ENCODE peak calls at places on chromosomes 7 and 10, in ten cellular contexts. One of them, this sample, is unnamed.

GRCh38 chr7:48416327-48416908 is 245.2 kb downstream of the ABCA13 start:
- DNase-seq in astrocyte of the cerebellum: no peak
- DNase-seq in brain microvascular endothelial cell: no peak
- DNase-seq in progenitor cell of endocrine pancreas: no peak
- DNase-seq in naive thymus-derived CD8-positive, alpha-beta T cell: no peak
- DNase-seq in H54: no peak
- DNase-seq in H7: no peak
- DNase-seq in aorta: no peak
- DNase-seq in OCI-LY7: no peak
- DNase-seq in SK-N-DZ: no peak
- DNase-seq in this sample: no peak

GRCh38 chr10:86366033-86366901 is at the start of gene GRID1:
- DNase-seq in astrocyte of the cerebellum: no peak
- DNase-seq in brain microvascular endothelial cell: no peak
- DNase-seq in progenitor cell of endocrine pancreas: peak; percentile 31
- DNase-seq in naive thymus-derived CD8-positive, alpha-beta T cell: peak; percentile 54
- DNase-seq in H54: no peak
- DNase-seq in H7: peak; percentile 98
- DNase-seq in aorta: peak; percentile 81
- DNase-seq in OCI-LY7: peak; percentile 55
- DNase-seq in SK-N-DZ: peak; percentile 57
- DNase-seq in this sample: no peak

GRCh38 chr7:51129527-51130472 is 186.8 kb downstream of the COBL start:
- DNase-seq in astrocyte of the cerebellum: no peak
- DNase-seq in brain microvascular endothelial cell: no peak
- DNase-seq in progenitor cell of endocrine pancreas: no peak
- DNase-seq in naive thymus-derived CD8-positive, alpha-beta T cell: no peak
- DNase-seq in H54: no peak
- DNase-seq in H7: no peak
- DNase-seq in aorta: no peak
- DNase-seq in OCI-LY7: no peak
- DNase-seq in SK-N-DZ: no peak
- DNase-seq in this sample: peak; percentile 24

GRCh38 chr10:64859911-64860310 is 1338.7 kb downstream of the REEP3 start:
- DNase-seq in astrocyte of the cerebellum: no peak
- DNase-seq in brain microvascular endothelial cell: no peak
- DNase-seq in progenitor cell of endocrine pancreas: no peak
- DNase-seq in naive thymus-derived CD8-positive, alpha-beta T cell: no peak
- DNase-seq in H54: no peak
- DNase-seq in H7: no peak
- DNase-seq in aorta: no peak
- DNase-seq in OCI-LY7: no peak
- DNase-seq in SK-N-DZ: peak; percentile 57
- DNase-seq in this sample: no peak

GRCh38 chr10:83522881-83523386 is 616.4 kb upstream of the GHITM start:
- DNase-seq in astrocyte of the cerebellum: peak; percentile 58
- DNase-seq in brain microvascular endothelial cell: peak; percentile 64
- DNase-seq in progenitor cell of endocrine pancreas: no peak
- DNase-seq in naive thymus-derived CD8-positive, alpha-beta T cell: no peak
- DNase-seq in H54: no peak
- DNase-seq in H7: no peak
- DNase-seq in aorta: no peak
- DNase-seq in OCI-LY7: no peak
- DNase-seq in SK-N-DZ: peak; percentile 24
- DNase-seq in this sample: no peak

GRCh38 chr10:20714979-20715378 is 182.1 kb downstream of the NEBL start:
- DNase-seq in astrocyte of the cerebellum: no peak
- DNase-seq in brain microvascular endothelial cell: no peak
- DNase-seq in progenitor cell of endocrine pancreas: no peak
- DNase-seq in naive thymus-derived CD8-positive, alpha-beta T cell: no peak
- DNase-seq in H54: no peak
- DNase-seq in H7: no peak
- DNase-seq in aorta: no peak
- DNase-seq in OCI-LY7: no peak
- DNase-seq in SK-N-DZ: no peak
- DNase-seq in this sample: no peak

GRCh38 chr10:88553116-88553752 is 29.9 kb downstream of the RNLS start:
- DNase-seq in astrocyte of the cerebellum: peak; percentile 68
- DNase-seq in brain microvascular endothelial cell: peak; percentile 75
- DNase-seq in progenitor cell of endocrine pancreas: no peak
- DNase-seq in naive thymus-derived CD8-positive, alpha-beta T cell: peak; percentile 65
- DNase-seq in H54: peak; percentile 31
- DNase-seq in H7: peak; percentile 13
- DNase-seq in aorta: no peak
- DNase-seq in OCI-LY7: peak; percentile 77
- DNase-seq in SK-N-DZ: peak; percentile 67
- DNase-seq in this sample: no peak

GRCh38 chr7:91379246-91379645 is 115.0 kb downstream of the FZD1 start:
- DNase-seq in astrocyte of the cerebellum: peak; percentile 22
- DNase-seq in brain microvascular endothelial cell: no peak
- DNase-seq in progenitor cell of endocrine pancreas: no peak
- DNase-seq in naive thymus-derived CD8-positive, alpha-beta T cell: no peak
- DNase-seq in H54: no peak
- DNase-seq in H7: no peak
- DNase-seq in aorta: no peak
- DNase-seq in OCI-LY7: no peak
- DNase-seq in SK-N-DZ: no peak
- DNase-seq in this sample: no peak

GRCh38 chr7:45573199-45573598 is 969 bp upstream of the ADCY1 start:
- DNase-seq in astrocyte of the cerebellum: no peak
- DNase-seq in brain microvascular endothelial cell: no peak
- DNase-seq in progenitor cell of endocrine pancreas: no peak
- DNase-seq in naive thymus-derived CD8-positive, alpha-beta T cell: no peak
- DNase-seq in H54: no peak
- DNase-seq in H7: peak; percentile 63
- DNase-seq in aorta: no peak
- DNase-seq in OCI-LY7: no peak
- DNase-seq in SK-N-DZ: no peak
- DNase-seq in this sample: no peak

GRCh38 chr10:99551158-99551557 is 18.4 kb downstream of the NKX2-3 start:
- DNase-seq in astrocyte of the cerebellum: no peak
- DNase-seq in brain microvascular endothelial cell: peak; percentile 11
- DNase-seq in progenitor cell of endocrine pancreas: no peak
- DNase-seq in naive thymus-derived CD8-positive, alpha-beta T cell: no peak
- DNase-seq in H54: no peak
- DNase-seq in H7: no peak
- DNase-seq in aorta: no peak
- DNase-seq in OCI-LY7: no peak
- DNase-seq in SK-N-DZ: peak; percentile 26
- DNase-seq in this sample: no peak

GRCh38 chr10:101536800-101537199 is 51.3 kb downstream of the POLL start:
- DNase-seq in astrocyte of the cerebellum: no peak
- DNase-seq in brain microvascular endothelial cell: no peak
- DNase-seq in progenitor cell of endocrine pancreas: no peak
- DNase-seq in naive thymus-derived CD8-positive, alpha-beta T cell: no peak
- DNase-seq in H54: no peak
- DNase-seq in H7: peak; percentile 60
- DNase-seq in aorta: no peak
- DNase-seq in OCI-LY7: peak; percentile 59
- DNase-seq in SK-N-DZ: peak; percentile 40
- DNase-seq in this sample: no peak

GRCh38 chr10:126062132-126063032 is 166.0 kb downstream of the FANK1 start:
- DNase-seq in astrocyte of the cerebellum: peak; percentile 91
- DNase-seq in brain microvascular endothelial cell: peak; percentile 99
- DNase-seq in progenitor cell of endocrine pancreas: no peak
- DNase-seq in naive thymus-derived CD8-positive, alpha-beta T cell: no peak
- DNase-seq in H54: peak; percentile 53
- DNase-seq in H7: no peak
- DNase-seq in aorta: peak; percentile 96
- DNase-seq in OCI-LY7: no peak
- DNase-seq in SK-N-DZ: no peak
- DNase-seq in this sample: no peak

GRCh38 chr7:91046322-91047088 is 217.7 kb upstream of the FZD1 start:
- DNase-seq in astrocyte of the cerebellum: no peak
- DNase-seq in brain microvascular endothelial cell: no peak
- DNase-seq in progenitor cell of endocrine pancreas: no peak
- DNase-seq in naive thymus-derived CD8-positive, alpha-beta T cell: no peak
- DNase-seq in H54: no peak
- DNase-seq in H7: no peak
- DNase-seq in aorta: no peak
- DNase-seq in OCI-LY7: no peak
- DNase-seq in SK-N-DZ: no peak
- DNase-seq in this sample: no peak

GRCh38 chr7:151086802-151087246 is 549 bp downstream of the AGAP3 start:
- DNase-seq in astrocyte of the cerebellum: no peak
- DNase-seq in brain microvascular endothelial cell: no peak
- DNase-seq in progenitor cell of endocrine pancreas: no peak
- DNase-seq in naive thymus-derived CD8-positive, alpha-beta T cell: no peak
- DNase-seq in H54: peak; percentile 55
- DNase-seq in H7: peak; percentile 79
- DNase-seq in aorta: no peak
- DNase-seq in OCI-LY7: no peak
- DNase-seq in SK-N-DZ: no peak
- DNase-seq in this sample: no peak

GRCh38 chr7:18958627-18959026 is 158.8 kb downstream of the TWIST1 start:
- DNase-seq in astrocyte of the cerebellum: peak; percentile 65
- DNase-seq in brain microvascular endothelial cell: peak; percentile 21
- DNase-seq in progenitor cell of endocrine pancreas: no peak
- DNase-seq in naive thymus-derived CD8-positive, alpha-beta T cell: no peak
- DNase-seq in H54: no peak
- DNase-seq in H7: no peak
- DNase-seq in aorta: no peak
- DNase-seq in OCI-LY7: no peak
- DNase-seq in SK-N-DZ: no peak
- DNase-seq in this sample: no peak

GRCh38 chr10:127738512-127739424 is 1.8 kb downstream of the FOXI2 start:
- DNase-seq in astrocyte of the cerebellum: no peak
- DNase-seq in brain microvascular endothelial cell: no peak
- DNase-seq in progenitor cell of endocrine pancreas: no peak
- DNase-seq in naive thymus-derived CD8-positive, alpha-beta T cell: no peak
- DNase-seq in H54: no peak
- DNase-seq in H7: peak; percentile 77
- DNase-seq in aorta: no peak
- DNase-seq in OCI-LY7: no peak
- DNase-seq in SK-N-DZ: no peak
- DNase-seq in this sample: no peak

GRCh38 chr10:118332948-118333710 is 9.0 kb downstream of the FAM204A start:
- DNase-seq in astrocyte of the cerebellum: no peak
- DNase-seq in brain microvascular endothelial cell: no peak
- DNase-seq in progenitor cell of endocrine pancreas: no peak
- DNase-seq in naive thymus-derived CD8-positive, alpha-beta T cell: no peak
- DNase-seq in H54: no peak
- DNase-seq in H7: no peak
- DNase-seq in aorta: no peak
- DNase-seq in OCI-LY7: no peak
- DNase-seq in SK-N-DZ: no peak
- DNase-seq in this sample: no peak

GRCh38 chr7:92461027-92462003 is 14.0 kb downstream of the GATAD1 start:
- DNase-seq in astrocyte of the cerebellum: peak; percentile 13
- DNase-seq in brain microvascular endothelial cell: peak; percentile 30
- DNase-seq in progenitor cell of endocrine pancreas: no peak
- DNase-seq in naive thymus-derived CD8-positive, alpha-beta T cell: no peak
- DNase-seq in H54: peak; percentile 35
- DNase-seq in H7: peak; percentile 63
- DNase-seq in aorta: no peak
- DNase-seq in OCI-LY7: peak; percentile 67
- DNase-seq in SK-N-DZ: peak; percentile 44
- DNase-seq in this sample: no peak

GRCh38 chr10:50506861-50507573 is 116.7 kb downstream of the SGMS1 start:
- DNase-seq in astrocyte of the cerebellum: no peak
- DNase-seq in brain microvascular endothelial cell: no peak
- DNase-seq in progenitor cell of endocrine pancreas: no peak
- DNase-seq in naive thymus-derived CD8-positive, alpha-beta T cell: no peak
- DNase-seq in H54: no peak
- DNase-seq in H7: no peak
- DNase-seq in aorta: no peak
- DNase-seq in OCI-LY7: no peak
- DNase-seq in SK-N-DZ: no peak
- DNase-seq in this sample: no peak

GRCh38 chr7:134435161-134435920 is 23.6 kb downstream of the AKR1B1 start:
- DNase-seq in astrocyte of the cerebellum: no peak
- DNase-seq in brain microvascular endothelial cell: peak; percentile 46
- DNase-seq in progenitor cell of endocrine pancreas: no peak
- DNase-seq in naive thymus-derived CD8-positive, alpha-beta T cell: no peak
- DNase-seq in H54: no peak
- DNase-seq in H7: no peak
- DNase-seq in aorta: no peak
- DNase-seq in OCI-LY7: no peak
- DNase-seq in SK-N-DZ: no peak
- DNase-seq in this sample: no peak

GRCh38 chr10:59684006-59684405 is 25.6 kb downstream of the SLC16A9 start:
- DNase-seq in astrocyte of the cerebellum: no peak
- DNase-seq in brain microvascular endothelial cell: no peak
- DNase-seq in progenitor cell of endocrine pancreas: no peak
- DNase-seq in naive thymus-derived CD8-positive, alpha-beta T cell: no peak
- DNase-seq in H54: no peak
- DNase-seq in H7: no peak
- DNase-seq in aorta: no peak
- DNase-seq in OCI-LY7: no peak
- DNase-seq in SK-N-DZ: no peak
- DNase-seq in this sample: no peak

GRCh38 chr10:2935647-2936386 is 131.5 kb upstream of the PFKP start:
- DNase-seq in astrocyte of the cerebellum: no peak
- DNase-seq in brain microvascular endothelial cell: no peak
- DNase-seq in progenitor cell of endocrine pancreas: no peak
- DNase-seq in naive thymus-derived CD8-positive, alpha-beta T cell: no peak
- DNase-seq in H54: no peak
- DNase-seq in H7: no peak
- DNase-seq in aorta: no peak
- DNase-seq in OCI-LY7: no peak
- DNase-seq in SK-N-DZ: no peak
- DNase-seq in this sample: no peak

GRCh38 chr7:150369740-150370501 is 1.3 kb downstream of the REPIN1 start:
- DNase-seq in astrocyte of the cerebellum: no peak
- DNase-seq in brain microvascular endothelial cell: no peak
- DNase-seq in progenitor cell of endocrine pancreas: no peak
- DNase-seq in naive thymus-derived CD8-positive, alpha-beta T cell: no peak
- DNase-seq in H54: no peak
- DNase-seq in H7: peak; percentile 41
- DNase-seq in aorta: no peak
- DNase-seq in OCI-LY7: no peak
- DNase-seq in SK-N-DZ: no peak
- DNase-seq in this sample: no peak

GRCh38 chr7:20785211-20786048 is 1.3 kb downstream of the SP8 start:
- DNase-seq in astrocyte of the cerebellum: no peak
- DNase-seq in brain microvascular endothelial cell: no peak
- DNase-seq in progenitor cell of endocrine pancreas: no peak
- DNase-seq in naive thymus-derived CD8-positive, alpha-beta T cell: no peak
- DNase-seq in H54: no peak
- DNase-seq in H7: peak; percentile 81
- DNase-seq in aorta: peak; percentile 71
- DNase-seq in OCI-LY7: no peak
- DNase-seq in SK-N-DZ: no peak
- DNase-seq in this sample: no peak

GRCh38 chr7:20214787-20215669 is 2.2 kb downstream of the MACC1 start:
- DNase-seq in astrocyte of the cerebellum: no peak
- DNase-seq in brain microvascular endothelial cell: no peak
- DNase-seq in progenitor cell of endocrine pancreas: no peak
- DNase-seq in naive thymus-derived CD8-positive, alpha-beta T cell: no peak
- DNase-seq in H54: no peak
- DNase-seq in H7: no peak
- DNase-seq in aorta: no peak
- DNase-seq in OCI-LY7: no peak
- DNase-seq in SK-N-DZ: no peak
- DNase-seq in this sample: no peak

This sample was measured in type B pancreatic cell.